ENCODE peak calls at places on chromosomes 16 and 17, in nine cellular contexts. A is spleen, W is WERI-Rb-1, H is ovary, T is adrenal gland, L is cardiac fibroblast, B is GM12865, I is thoracic aorta, S is AG10803. M is an unnamed sample.

GRCh38 chr17:62179525-62180161 is 114.6 kb upstream of the MED13 start:
- DNase-seq in A (no peak), W (no peak), H (no peak), T (peak; percentile 9), L (peak; percentile 56), B (no peak), I (no peak), S (peak; percentile 18), M (peak; percentile 77)

GRCh38 chr17:38379448-38379847 is 27.8 kb downstream of the SOCS7 start:
- DNase-seq in A (no peak), W (no peak), H (no peak), T (no peak), L (no peak), B (no peak), I (no peak), S (no peak), M (no peak)

GRCh38 chr17:2474371-2474770 is 37.3 kb downstream of the METTL16 start:
- DNase-seq in A (no peak), W (no peak), H (no peak), T (no peak), L (no peak), B (no peak), I (no peak), S (no peak), M (no peak)

GRCh38 chr17:66837226-66837625 is 2.3 kb downstream of the CACNG5 start:
- DNase-seq in A (no peak), W (no peak), H (no peak), T (no peak), L (no peak), B (no peak), I (no peak), S (no peak), M (no peak)

GRCh38 chr17:73526851-73527250 is 117.4 kb downstream of the SDK2 start:
- DNase-seq in A (peak; percentile 14), W (no peak), H (no peak), T (no peak), L (no peak), B (no peak), I (no peak), S (no peak), M (no peak)

GRCh38 chr16:65666132-65666869 is 544.4 kb upstream of the CDH11 start:
- DNase-seq in A (no peak), W (no peak), H (no peak), T (no peak), L (no peak), B (no peak), I (no peak), S (no peak), M (no peak)

GRCh38 chr17:83034525-83034924 is 44.9 kb upstream of the METRNL start:
- DNase-seq in A (no peak), W (no peak), H (no peak), T (no peak), L (no peak), B (no peak), I (no peak), S (no peak), M (no peak)

GRCh38 chr17:58181796-58182195 is 10.7 kb upstream of the EPX start:
- DNase-seq in A (no peak), W (no peak), H (no peak), T (no peak), L (no peak), B (no peak), I (no peak), S (no peak), M (no peak)

GRCh38 chr16:63361032-63361624 is 1324.9 kb upstream of the CDH8 start:
- DNase-seq in A (no peak), W (peak; percentile 19), H (no peak), T (no peak), L (peak; percentile 76), B (peak; percentile 56), I (no peak), S (peak; percentile 65), M (peak; percentile 64)

GRCh38 chr16:30352488-30353401 is 2.4 kb downstream of the CD2BP2 start:
- DNase-seq in A (peak; percentile 40), W (no peak), H (peak; percentile 36), T (no peak), L (no peak), B (no peak), I (no peak), S (no peak), M (no peak)
- TF ChIP-seq CTCF in A (no peak), W (peak; percentile 40), H (no peak), T (no peak), L (peak; percentile 22), B (no peak), I (peak; percentile 18), S (no peak), M (no peak)

GRCh38 chr16:31134625-31135534 is 647 bp downstream of the PRSS8 start:
- DNase-seq in A (no peak), W (peak; percentile 63), H (no peak), T (no peak), L (peak; percentile 16), B (no peak), I (no peak), S (peak; percentile 9), M (no peak)
- H3K4me3 ChIP-seq in A (no peak overlapping the region), W (peak overlapping the region; percentile 55), H (peak overlapping the region; percentile 4), T (no peak overlapping the region), L (no peak overlapping the region), B (no peak overlapping the region), I (no peak overlapping the region), S (no peak overlapping the region), M (no peak overlapping the region)

GRCh38 chr17:77107506-77108433 is 33.0 kb upstream of the SEC14L1 start:
- DNase-seq in A (no peak), W (no peak), H (no peak), T (no peak), L (peak; percentile 58), B (peak; percentile 92), I (no peak), S (peak; percentile 66), M (peak; percentile 86)

GRCh38 chr17:77109159-77110005 is 31.4 kb upstream of the SEC14L1 start:
- DNase-seq in A (no peak), W (no peak), H (no peak), T (no peak), L (no peak), B (peak; percentile 30), I (no peak), S (no peak), M (no peak)

GRCh38 chr17:77110006-77110374 is 30.8 kb upstream of the SEC14L1 start:
- DNase-seq in A (no peak), W (no peak), H (no peak), T (no peak), L (peak; percentile 90), B (peak; percentile 77), I (no peak), S (peak; percentile 56), M (peak; percentile 46)

GRCh38 chr17:77105706-77106105 is 35.1 kb upstream of the SEC14L1 start:
- DNase-seq in A (no peak), W (no peak), H (no peak), T (no peak), L (no peak), B (no peak), I (no peak), S (no peak), M (no peak)

GRCh38 chr17:77106874-77107358 is 33.9 kb upstream of the SEC14L1 start:
- DNase-seq in A (no peak), W (no peak), H (no peak), T (no peak), L (no peak), B (peak; percentile 79), I (no peak), S (no peak), M (no peak)
- TF ChIP-seq CTCF in A (no peak), W (no peak), H (no peak), T (no peak), L (peak; percentile 1), B (peak; percentile 21), I (no peak), S (no peak), M (no peak)

DNA sequence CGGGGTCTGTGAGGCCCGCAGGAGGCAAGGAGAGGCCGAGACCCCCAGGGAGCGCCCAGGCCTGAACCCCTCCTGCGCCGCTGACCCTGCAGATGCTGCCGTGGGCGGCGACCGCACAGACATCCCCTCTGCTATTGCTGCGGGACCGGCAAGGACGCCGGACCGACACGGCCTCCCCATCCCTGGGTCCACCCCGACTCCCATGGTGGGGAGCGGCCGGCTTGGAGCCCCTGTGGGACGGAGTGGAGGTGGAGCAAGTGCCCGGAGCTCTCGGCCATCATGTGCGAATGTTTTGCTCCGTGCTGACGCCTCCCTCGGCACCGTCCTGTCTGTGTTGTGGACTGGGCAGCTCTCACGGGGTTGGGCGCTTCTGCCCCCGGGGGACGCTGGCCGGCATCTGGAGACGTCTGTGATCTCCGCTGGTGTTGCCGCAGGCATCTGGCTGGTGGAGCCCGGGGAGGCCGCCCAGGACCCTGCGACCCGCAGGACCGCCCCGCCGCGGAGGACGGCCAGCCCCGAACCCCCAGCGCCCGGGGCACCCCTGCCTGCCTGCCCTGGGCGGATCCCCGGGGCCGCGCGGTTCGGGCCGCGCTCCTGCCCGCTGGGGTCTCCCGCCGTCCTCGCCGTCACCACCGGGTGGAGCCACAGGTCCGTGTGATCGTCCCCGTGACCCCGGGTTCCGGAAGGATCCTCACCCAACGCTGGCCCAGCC is 12.8 kb upstream of the GNG13 start:
- DNase-seq in A (no peak), W (peak; percentile 75), H (no peak), T (peak; percentile 50), L (peak; percentile 28), B (peak; percentile 38), I (no peak), S (peak; percentile 6), M (peak; percentile 17)
- H3K4me3 ChIP-seq in A (no peak overlapping the region), W (peak overlapping the region; percentile 18), H (no peak overlapping the region), T (no peak overlapping the region), L (peak overlapping the region; percentile 19), B (no peak overlapping the region), I (peak overlapping the region; percentile 21), S (peak overlapping the region; percentile 35), M (peak overlapping the region; percentile 27)

GRCh38 chr16:5024632-5025031 is 9.1 kb downstream of the NAGPA start:
- DNase-seq in A (no peak), W (peak; percentile 62), H (no peak), T (no peak), L (peak; percentile 42), B (peak; percentile 30), I (no peak), S (no peak), M (no peak)
- TF ChIP-seq CTCF in A (no peak), W (peak; percentile 46), H (no peak), T (peak; percentile 30), L (peak; percentile 3), B (no peak), I (no peak), S (no peak), M (no peak)

M was measured in fibroblast of villous mesenchyme.